ENCODE peak calls at places on chromosome 3, in eight cellular contexts. D, J, Y, V, L, N, A and K are unnamed samples.

GRCh38 chr3:45922950-45923590 is 20.2 kb upstream of the CXCR6 start:
- DNase-seq in L (no peak), V (no peak), A (no peak), Y (no peak), N (no peak), D (no peak), J (no peak), K (no peak)

GRCh38 chr3:77835916-77836315 is 796.0 kb downstream of the ROBO2 start:
- DNase-seq in N (no peak), Y (no peak), J (no peak), L (no peak), D (no peak), V (no peak), A (no peak), K (no peak)

GRCh38 chr3:52625041-52625440 is 60.7 kb downstream of the PBRM1 start:
- DNase-seq in J (no peak), N (no peak), D (no peak), A (no peak), Y (no peak), L (peak), V (no peak), K (no peak)

GRCh38 chr3:60431599-60431958 is 819.7 kb downstream of the FHIT start:
- DNase-seq in J (no peak), A (no peak), Y (no peak), D (peak), V (no peak), N (no peak), L (no peak), K (no peak)

GRCh38 chr3:41202075-41202833 is 2.9 kb downstream of the CTNNB1 start:
- DNase-seq in Y (no peak), J (no peak), D (no peak), A (no peak), L (no peak), N (no peak), V (no peak), K (no peak)

GRCh38 chr3:101780661-101781060 is 1.6 kb downstream of the NXPE3 start:
- DNase-seq in A (no peak), D (peak), J (peak), Y (no peak), L (no peak), N (no peak), V (no peak), K (no peak)

GRCh38 chr3:72271215-72271614 is 486.3 kb upstream of the PROK2 start:
- DNase-seq in N (no peak), A (no peak), J (peak), D (no peak), L (no peak), Y (no peak), V (no peak), K (no peak)

GRCh38 chr3:65972765-65973164 is 66.0 kb downstream of the MAGI1 start:
- DNase-seq in J (no peak), A (no peak), N (no peak), Y (no peak), L (no peak), D (peak), V (no peak), K (no peak)

GRCh38 chr3:195172285-195172684 is 98.7 kb downstream of the XXYLT1 start:
- DNase-seq in N (no peak), V (no peak), J (peak), D (peak), Y (no peak), A (no peak), L (no peak), K (no peak)

GRCh38 chr3:46845397-46845859 is 17.8 kb downstream of the MYL3 start:
- DNase-seq in D (peak), V (peak), J (peak), L (no peak), N (no peak), Y (no peak), A (no peak), K (no peak)

GRCh38 chr3:195129644-195130492 is 141.1 kb downstream of the XXYLT1 start:
- DNase-seq in J (no peak), A (no peak), L (peak), Y (no peak), V (no peak), D (no peak), N (no peak), K (no peak)

GRCh38 chr3:16380421-16380820 is 115.4 kb downstream of the OXNAD1 start:
- DNase-seq in L (peak), D (no peak), Y (no peak), N (no peak), A (no peak), J (no peak), V (no peak), K (no peak)

GRCh38 chr3:45939341-45939771 is 3.9 kb upstream of the CXCR6 start:
- DNase-seq in D (peak), N (no peak), V (no peak), J (no peak), Y (no peak), A (no peak), L (no peak), K (no peak)

GRCh38 chr3:55190296-55190695 is 262.4 kb upstream of the LRTM1 start:
- DNase-seq in N (no peak), D (peak), Y (no peak), J (no peak), V (no peak), A (no peak), L (no peak), K (no peak)

GRCh38 chr3:170055209-170055608 is 17.4 kb downstream of the GPR160 start:
- DNase-seq in J (no peak), A (no peak), L (peak), Y (no peak), D (no peak), V (no peak), N (no peak), K (no peak)

GRCh38 chr3:102092617-102093466 is 243.5 kb downstream of the NFKBIZ start:
- DNase-seq in D (no peak), L (no peak), A (no peak), V (no peak), Y (no peak), N (no peak), J (no peak), K (no peak)

GRCh38 chr3:33433843-33434242 is 6.4 kb downstream of the UBP1 start:
- DNase-seq in D (no peak), A (no peak), V (no peak), N (no peak), L (no peak), J (no peak), Y (no peak), K (no peak)

GRCh38 chr3:165642761-165643432 is 194.3 kb downstream of the BCHE start:
- DNase-seq in L (no peak), V (no peak), Y (peak), D (peak), J (peak), N (peak), A (peak), K (no peak)

GRCh38 chr3:51968175-51968681 is 974 bp upstream of the PCBP4 start:
- DNase-seq in V (no peak), N (no peak), L (no peak), Y (no peak), D (peak), A (no peak), J (peak), K (no peak)

GRCh38 chr3:126084667-126085180 is 800 bp upstream of the SLC41A3 start:
- DNase-seq in L (no peak), Y (no peak), J (no peak), D (no peak), N (no peak), A (no peak), V (no peak), K (no peak)

GRCh38 chr3:110383356-110383755 is 688.3 kb upstream of the NECTIN3 start:
- DNase-seq in L (no peak), A (no peak), Y (no peak), D (no peak), N (no peak), J (no peak), V (no peak), K (no peak)

GRCh38 chr3:63724987-63725386 is 72.5 kb downstream of the SNTN start:
- DNase-seq in J (no peak), L (no peak), D (peak), N (no peak), A (no peak), V (no peak), Y (peak), K (no peak)

GRCh38 chr3:156160653-156161052 is 40.3 kb downstream of the KCNAB1 start:
- DNase-seq in D (no peak), N (no peak), L (no peak), Y (no peak), V (no peak), A (no peak), J (no peak), K (no peak)

GRCh38 chr3:62832569-62832968 is 42.6 kb downstream of the CADPS start:
- DNase-seq in V (no peak), D (no peak), N (no peak), J (no peak), Y (no peak), A (no peak), L (no peak), K (no peak)

GRCh38 chr3:197367081-197367780 is 68.8 kb upstream of the DLG1 start:
- DNase-seq in L (no peak), N (peak), A (no peak), V (no peak), J (no peak), Y (peak), D (peak), K (peak)

GRCh38 chr3:81554348-81554747 is 207.1 kb downstream of the GBE1 start:
- DNase-seq in J (no peak), Y (no peak), V (no peak), D (peak), L (no peak), A (no peak), N (peak), K (no peak)

GRCh38 chr3:189262746-189263145 is 91.0 kb downstream of the TPRG1 start:
- DNase-seq in A (no peak), L (no peak), V (peak), D (no peak), Y (no peak), J (no peak), N (no peak), K (no peak)

GRCh38 chr3:156606729-156607128 is 51.8 kb upstream of the SSR3 start:
- DNase-seq in L (no peak), J (no peak), N (no peak), V (no peak), Y (no peak), D (no peak), A (no peak), K (no peak)

GRCh38 chr3:69181592-69182211 is 59.3 kb upstream of the LMOD3 start:
- DNase-seq in D (peak), J (no peak), A (no peak), L (no peak), Y (peak), N (no peak), V (no peak), K (no peak)

GRCh38 chr3:51982352-51982837 is 940 bp upstream of the ACY1 start:
- DNase-seq in V (no peak), D (peak), L (peak), A (peak), Y (peak), J (no peak), N (no peak), K (no peak)

GRCh38 chr3:49397470-49397869 is 14.3 kb downstream of the RHOA start:
- DNase-seq in Y (no peak), D (peak), L (peak), A (no peak), V (no peak), N (no peak), J (no peak), K (no peak)

GRCh38 chr3:168044049-168044448 is 51.7 kb downstream of the GOLIM4 start:
- DNase-seq in L (no peak), N (no peak), Y (no peak), A (no peak), V (no peak), J (no peak), D (no peak), K (no peak)

GRCh38 chr3:170751083-170751893 is 118.7 kb downstream of the RPL22L1 start:
- DNase-seq in Y (peak), N (peak), V (peak), A (peak), J (peak), L (no peak), D (peak), K (peak)

GRCh38 chr3:190695994-190696393 is 166.5 kb downstream of the GMNC start:
- DNase-seq in V (no peak), D (no peak), Y (no peak), A (no peak), N (no peak), J (no peak), L (no peak), K (no peak)

GRCh38 chr3:186782542-186783069 is 771 bp upstream of the EIF4A2 start:
- DNase-seq in J (no peak), A (no peak), L (peak), Y (no peak), D (no peak), N (no peak), V (no peak), K (no peak)

GRCh38 chr3:14252321-14253021 is 73.9 kb downstream of the LSM3 start:
- DNase-seq in A (no peak), D (no peak), L (no peak), Y (peak), J (peak), N (no peak), V (no peak), K (no peak)

DNA sequence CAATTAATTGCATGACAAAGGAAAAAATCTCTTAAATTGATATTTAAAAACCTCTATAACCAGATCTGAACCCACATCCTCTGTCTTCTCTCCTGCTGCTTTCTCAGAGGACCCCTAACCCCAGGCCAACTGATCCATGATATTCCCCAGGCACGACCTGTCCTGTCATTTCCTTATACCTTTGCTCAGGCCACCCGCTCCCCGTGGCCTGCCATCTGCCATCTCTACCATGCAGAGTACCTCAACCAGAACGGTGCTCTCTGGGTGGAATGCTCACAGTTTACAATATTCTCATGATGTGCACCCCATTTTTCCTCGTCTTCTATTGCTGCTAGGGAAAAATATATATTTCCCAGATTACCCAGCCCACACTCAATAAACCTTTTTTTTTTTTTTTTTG is 57.7 kb downstream of the ARHGEF3 start:
- DNase-seq in D (no peak), Y (no peak), J (no peak), V (no peak), A (no peak), N (no peak), L (no peak), K (no peak)
- H3K27ac ChIP-seq in D (no peak), Y (no peak), J (no peak), V (no peak), A (no peak), N (no peak), L (no peak), K (no peak)

GRCh38 chr3:159964166-159964973 is 24.3 kb upstream of the IL12A start:
- DNase-seq in N (no peak), Y (no peak), J (no peak), A (no peak), D (no peak), L (no peak), V (no peak), K (no peak)
- H3K27ac ChIP-seq in N (no peak), Y (peak), J (no peak), A (no peak), D (no peak), L (no peak), V (no peak), K (no peak)

GRCh38 chr3:111538111-111538510 is 3.9 kb upstream of the CD96 start:
- DNase-seq in N (no peak), A (no peak), V (no peak), D (no peak), L (no peak), Y (no peak), J (no peak), K (no peak)

GRCh38 chr3:111541911-111542483 is at the start of gene CD96:
- DNase-seq in V (no peak), A (no peak), D (no peak), L (no peak), J (no peak), N (no peak), Y (no peak), K (no peak)

GRCh38 chr3:111538687-111539086 is 3.3 kb upstream of the CD96 start:
- DNase-seq in Y (peak), N (no peak), J (no peak), A (no peak), V (no peak), D (no peak), L (no peak), K (no peak)

GRCh38 chr3:111539351-111540331 is 2.4 kb upstream of the CD96 start:
- DNase-seq in L (peak), A (peak), N (peak), J (no peak), V (no peak), Y (peak), D (peak), K (no peak)

GRCh38 chr3:111541391-111541790 is 606 bp upstream of the CD96 start:
- DNase-seq in L (no peak), J (no peak), A (no peak), V (no peak), D (no peak), N (no peak), Y (no peak), K (no peak)
- H3K27ac ChIP-seq in L (no peak), J (no peak), A (no peak), V (no peak), D (no peak), N (no peak), Y (no peak), K (no peak)

DNA sequence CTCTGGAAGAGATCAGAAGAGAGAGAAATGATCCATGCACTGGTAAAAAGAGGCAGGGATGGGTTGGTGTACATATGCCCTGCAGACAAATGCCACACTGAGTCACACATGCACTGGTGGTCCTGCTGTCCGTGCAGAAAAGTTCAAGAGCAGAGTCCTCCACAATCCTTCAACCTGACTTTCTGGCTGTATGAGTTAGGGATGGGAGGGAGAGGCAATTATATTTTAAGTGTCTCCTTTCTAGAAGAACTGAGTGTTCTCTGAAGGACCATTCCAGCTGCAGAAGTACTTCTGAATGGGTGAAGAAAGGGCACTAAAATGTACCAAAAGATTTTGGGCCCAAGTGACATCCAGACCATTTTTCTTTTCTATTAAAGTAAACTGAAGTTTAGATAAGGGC is 26.4 kb downstream of the TMEM39A start:
- DNase-seq in Y (no peak), N (no peak), D (no peak), L (no peak), J (no peak), V (no peak), A (no peak), K (no peak)
- H3K27ac ChIP-seq in Y (no peak), N (no peak), D (no peak), L (no peak), J (no peak), V (no peak), A (no peak), K (no peak)